ENCODE peak calls at places on chromosome 2, in nine cellular contexts. J is breast epithelium, W is upper lobe of right lung, I is heart left ventricle, P is IMR-90, Q is tibial nerve, H is prostate gland, L is heart right ventricle, N is cardiac muscle cell. M is an unnamed sample.

GRCh38 chr2:151523825-151524224 is 114.1 kb downstream of the RIF1 start:
- DNase-seq in L (no peak), J (no peak), N (no peak), W (no peak), Q (no peak), H (no peak), P (peak; percentile 29), I (no peak), M (no peak)

GRCh38 chr2:70703900-70704549 is 64.0 kb downstream of the ADD2 start:
- DNase-seq in Q (no peak), P (no peak), L (peak; percentile 13), I (peak; percentile 15), N (no peak), H (no peak), J (no peak), W (no peak), M (peak; percentile 5)

GRCh38 chr2:152491139-152491472 is 156.1 kb downstream of the FMNL2 start:
- DNase-seq in L (peak; percentile 26), W (no peak), P (no peak), Q (peak; percentile 54), N (no peak), I (no peak), H (no peak), J (no peak), M (no peak)

GRCh38 chr2:24984912-24985311 is 13.2 kb upstream of the DNAJC27 start:
- DNase-seq in I (peak; percentile 71), W (no peak), Q (peak; percentile 32), P (peak; percentile 27), H (no peak), L (peak; percentile 81), N (peak; percentile 83), J (no peak), M (peak; percentile 28)

GRCh38 chr2:68187329-68187728 is 29.6 kb downstream of the PNO1 start:
- DNase-seq in P (no peak), Q (no peak), N (no peak), H (no peak), I (no peak), W (no peak), J (no peak), L (no peak), M (no peak)

GRCh38 chr2:187500585-187501359 is 52.7 kb upstream of the CALCRL start:
- DNase-seq in Q (no peak), W (no peak), I (no peak), H (no peak), J (no peak), N (peak; percentile 37), P (peak; percentile 84), L (no peak), M (no peak)

GRCh38 chr2:139033300-139033699 is 253.1 kb upstream of the NXPH2 start:
- DNase-seq in I (no peak), P (no peak), L (peak; percentile 11), H (no peak), W (no peak), J (no peak), N (no peak), Q (no peak), M (no peak)

GRCh38 chr2:142536501-142536900 is 341.0 kb upstream of the KYNU start:
- DNase-seq in P (no peak), N (no peak), L (no peak), H (no peak), I (no peak), Q (no peak), W (no peak), J (no peak), M (no peak)

GRCh38 chr2:176085120-176085788 is 1.5 kb upstream of the EVX2 start:
- DNase-seq in P (no peak), W (no peak), H (no peak), N (no peak), L (no peak), Q (no peak), J (no peak), I (no peak), M (no peak)
- H3K4me3 ChIP-seq in P (no peak overlapping the region), W (no peak overlapping the region), H (peak overlapping the region; percentile 26), N (peak overlapping the region; percentile 25), L (no peak overlapping the region), Q (no peak overlapping the region), J (no peak overlapping the region), I (no peak overlapping the region), M (no peak overlapping the region)

GRCh38 chr2:80499095-80499494 is 194.5 kb upstream of the LRRTM1 start:
- DNase-seq in I (peak; percentile 39), Q (peak; percentile 49), J (no peak), H (no peak), P (peak; percentile 65), L (peak; percentile 51), W (no peak), N (peak; percentile 75), M (peak; percentile 56)
- TF ChIP-seq CTCF in I (peak; percentile 61), Q (peak; percentile 41), J (no peak), H (no peak), P (peak; percentile 78), L (peak; percentile 81), W (peak; percentile 53), N (peak; percentile 70), M (peak; percentile 44)

DNA sequence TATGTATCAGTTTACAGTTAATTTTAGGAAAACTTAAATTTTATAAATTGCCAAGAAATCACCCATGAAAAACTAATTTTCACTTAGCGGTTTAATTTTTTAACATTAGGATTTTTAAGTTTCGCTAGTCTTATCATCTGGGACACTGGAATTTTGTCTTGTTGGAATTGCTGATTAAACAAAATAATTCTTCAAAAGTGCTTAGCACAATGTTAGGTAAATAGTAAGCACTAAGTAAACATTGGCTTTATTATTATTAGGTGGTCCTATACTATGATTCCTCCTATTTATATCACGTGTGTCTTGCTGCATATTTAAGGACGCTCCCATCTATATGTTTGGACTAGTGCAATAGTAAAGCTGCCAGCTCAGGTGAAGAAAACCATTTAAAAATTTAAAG is 54.6 kb upstream of the MAP4K3 start:
- DNase-seq in N (no peak), W (no peak), Q (no peak), L (no peak), P (no peak), H (no peak), J (no peak), I (no peak), M (no peak)
- H3K27ac ChIP-seq in N (no peak overlapping the region), W (peak overlapping the region; percentile 15), Q (no peak overlapping the region), L (no peak overlapping the region), P (peak overlapping the region; percentile 58), H (no peak overlapping the region), J (no peak overlapping the region), I (peak overlapping the region; percentile 50), M (no peak overlapping the region)

GRCh38 chr2:74514368-74515270 is at the start of gene TLX2:
- DNase-seq in H (no peak), Q (no peak), W (no peak), I (no peak), P (no peak), J (no peak), N (peak; percentile 25), L (no peak), M (no peak)

GRCh38 chr2:74516070-74516633 is 1.9 kb downstream of the TLX2 start:
- DNase-seq in I (peak; percentile 76), J (peak; percentile 52), Q (no peak), H (no peak), W (peak; percentile 83), P (peak; percentile 11), N (peak; percentile 60), L (peak; percentile 69), M (no peak)

GRCh38 chr2:74515271-74516069 is 1.2 kb downstream of the TLX2 start:
- DNase-seq in W (peak; percentile 72), I (no peak), H (no peak), N (peak; percentile 10), J (no peak), L (no peak), Q (no peak), P (no peak), M (no peak)

GRCh38 chr2:74512744-74513604 is 1.3 kb upstream of the TLX2 start:
- DNase-seq in H (no peak), I (no peak), J (no peak), W (no peak), L (no peak), Q (no peak), N (no peak), P (no peak), M (peak; percentile 94)

DNA sequence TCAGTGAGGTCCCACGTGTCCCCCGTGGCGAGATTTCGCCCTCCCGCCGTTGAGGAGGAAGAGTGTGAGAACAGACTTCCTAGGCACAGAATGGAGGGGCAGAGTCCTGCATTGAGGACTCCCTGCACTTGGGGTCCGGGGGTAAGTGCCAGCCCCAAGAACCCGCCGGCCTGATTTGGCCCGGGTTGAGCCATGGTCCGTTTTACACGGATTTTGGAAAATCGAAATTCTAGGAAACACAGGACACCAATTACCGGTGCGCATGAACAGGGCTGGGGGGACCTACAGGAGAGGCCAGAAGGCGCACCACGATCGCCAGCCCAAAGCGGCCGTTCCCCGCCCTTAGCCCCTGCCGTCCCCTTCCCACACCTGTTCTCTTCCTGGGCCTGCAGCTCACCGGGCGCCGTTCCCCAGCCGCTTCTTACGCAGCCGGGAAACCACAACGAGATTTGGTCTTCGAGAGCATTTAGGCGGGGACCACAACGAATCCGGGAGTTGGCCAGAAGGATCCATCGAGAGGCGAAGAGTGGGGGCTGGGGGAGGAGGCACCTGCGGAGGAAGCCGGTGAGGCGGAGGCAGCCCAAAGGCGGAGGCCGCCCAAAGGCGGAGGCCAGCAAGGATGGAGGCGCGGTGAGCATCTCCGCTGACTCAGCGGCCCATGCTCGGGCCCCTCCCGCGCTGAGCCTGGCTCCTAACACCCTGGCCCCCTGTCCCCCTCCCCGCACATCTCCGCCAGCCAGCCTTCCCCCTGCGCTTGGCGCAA is 464 bp upstream of the TLX2 start:
- DNase-seq in J (no peak), L (no peak), W (no peak), I (no peak), Q (no peak), N (no peak), H (no peak), P (no peak), M (no peak)
- H3K4me3 ChIP-seq in J (no peak overlapping the region), L (no peak overlapping the region), W (no peak overlapping the region), I (no peak overlapping the region), Q (no peak overlapping the region), N (no peak overlapping the region), H (no peak overlapping the region), P (no peak overlapping the region), M (peak overlapping the region; percentile 49)

GRCh38 chr2:134375935-134376334 is 122.1 kb downstream of the MGAT5 start:
- DNase-seq in N (peak; percentile 25), L (no peak), P (peak; percentile 75), H (peak; percentile 24), I (peak; percentile 36), J (peak; percentile 52), Q (peak; percentile 34), W (no peak), M (peak; percentile 78)
- TF ChIP-seq CTCF in N (peak; percentile 36), L (peak; percentile 55), P (peak; percentile 50), H (no peak), I (peak; percentile 40), J (peak; percentile 43), Q (peak; percentile 46), W (peak; percentile 20), M (peak; percentile 75)

M was measured in WERI-Rb-1.